ENCODE peak calls at places on chromosomes 6 and 20, in five cellular contexts. One of them, this sample, is unnamed.

GRCh38 chr6:113328886-113329381 is 528.2 kb upstream of the MARCKS start:
- DNase-seq in HCT116: no peak
- DNase-seq in nephron progenitor cell: no peak
- DNase-seq in OCI-LY7: no peak
- DNase-seq in HFFc6: no peak
- DNase-seq in this sample: no peak

GRCh38 chr6:56649053-56649769 is 6.5 kb upstream of the DST start:
- DNase-seq in OCI-LY7: no peak
- DNase-seq in HFFc6: peak
- DNase-seq in nephron progenitor cell: no peak
- DNase-seq in HCT116: no peak
- DNase-seq in this sample: no peak

GRCh38 chr6:109526905-109527628 is 44.0 kb upstream of the ZBTB24 start:
- DNase-seq in HFFc6: peak
- DNase-seq in nephron progenitor cell: peak
- DNase-seq in OCI-LY7: peak
- DNase-seq in HCT116: peak
- DNase-seq in this sample: peak

GRCh38 chr20:6636209-6637159 is 131.0 kb upstream of the BMP2 start:
- DNase-seq in HFFc6: no peak
- DNase-seq in OCI-LY7: peak
- DNase-seq in nephron progenitor cell: peak
- DNase-seq in HCT116: no peak
- DNase-seq in this sample: no peak

GRCh38 chr6:29651413-29652197 is 5.3 kb upstream of the MOG start:
- DNase-seq in HFFc6: peak
- DNase-seq in nephron progenitor cell: no peak
- DNase-seq in HCT116: peak
- DNase-seq in OCI-LY7: peak
- DNase-seq in this sample: peak

GRCh38 chr6:98041921-98042320 is 758.9 kb upstream of the MMS22L start:
- DNase-seq in nephron progenitor cell: no peak
- DNase-seq in HFFc6: no peak
- DNase-seq in HCT116: no peak
- DNase-seq in OCI-LY7: no peak
- DNase-seq in this sample: no peak

GRCh38 chr6:16129623-16130243 is 847 bp downstream of the MYLIP start:
- DNase-seq in HFFc6: no peak
- DNase-seq in HCT116: no peak
- DNase-seq in nephron progenitor cell: no peak
- DNase-seq in OCI-LY7: peak
- DNase-seq in this sample: no peak

GRCh38 chr6:109187399-109188114 is 92.2 kb downstream of the CEP57L1 start:
- DNase-seq in HCT116: peak
- DNase-seq in HFFc6: no peak
- DNase-seq in nephron progenitor cell: peak
- DNase-seq in OCI-LY7: peak
- DNase-seq in this sample: peak

GRCh38 chr6:116292553-116292952 is 12.8 kb upstream of the TSPYL1 start:
- DNase-seq in OCI-LY7: no peak
- DNase-seq in HCT116: no peak
- DNase-seq in HFFc6: no peak
- DNase-seq in nephron progenitor cell: no peak
- DNase-seq in this sample: no peak

GRCh38 chr6:43750622-43751021 is 19.4 kb upstream of the VEGFA start:
- DNase-seq in OCI-LY7: no peak
- DNase-seq in HFFc6: no peak
- DNase-seq in nephron progenitor cell: no peak
- DNase-seq in HCT116: no peak
- DNase-seq in this sample: no peak

GRCh38 chr6:37036146-37036545 is 30.7 kb downstream of the FGD2 start:
- DNase-seq in HCT116: no peak
- DNase-seq in nephron progenitor cell: no peak
- DNase-seq in OCI-LY7: no peak
- DNase-seq in HFFc6: no peak
- DNase-seq in this sample: no peak

GRCh38 chr20:63696628-63697356 is at the start of gene TNFRSF6B:
- DNase-seq in HFFc6: no peak
- DNase-seq in nephron progenitor cell: peak
- DNase-seq in HCT116: no peak
- DNase-seq in OCI-LY7: no peak
- DNase-seq in this sample: no peak

GRCh38 chr6:126261792-126262421 is 78.0 kb upstream of the CENPW start:
- DNase-seq in HCT116: no peak
- DNase-seq in HFFc6: no peak
- DNase-seq in OCI-LY7: no peak
- DNase-seq in nephron progenitor cell: no peak
- DNase-seq in this sample: no peak

GRCh38 chr6:37289931-37290330 is 32.0 kb upstream of the TMEM217 start:
- DNase-seq in HCT116: no peak
- DNase-seq in HFFc6: no peak
- DNase-seq in OCI-LY7: no peak
- DNase-seq in nephron progenitor cell: no peak
- DNase-seq in this sample: no peak

GRCh38 chr20:31806564-31807355 is 12.4 kb upstream of the MYLK2 start:
- DNase-seq in HFFc6: no peak
- DNase-seq in nephron progenitor cell: no peak
- DNase-seq in OCI-LY7: no peak
- DNase-seq in HCT116: no peak
- DNase-seq in this sample: no peak

GRCh38 chr6:72977114-72977513 is 248.2 kb downstream of the KHDC1L start:
- DNase-seq in OCI-LY7: peak
- DNase-seq in HCT116: no peak
- DNase-seq in nephron progenitor cell: no peak
- DNase-seq in HFFc6: no peak
- DNase-seq in this sample: peak

GRCh38 chr20:61263938-61264337 is 11.9 kb downstream of the CDH4 start:
- DNase-seq in OCI-LY7: no peak
- DNase-seq in HCT116: no peak
- DNase-seq in nephron progenitor cell: no peak
- DNase-seq in HFFc6: no peak
- DNase-seq in this sample: no peak

GRCh38 chr20:235891-236290 is 8.8 kb downstream of the DEFB129 start:
- DNase-seq in nephron progenitor cell: no peak
- DNase-seq in HCT116: no peak
- DNase-seq in HFFc6: peak
- DNase-seq in OCI-LY7: no peak
- DNase-seq in this sample: no peak

GRCh38 chr6:55293116-55293515 is 34.2 kb upstream of the GFRAL start:
- DNase-seq in nephron progenitor cell: no peak
- DNase-seq in OCI-LY7: peak
- DNase-seq in HFFc6: peak
- DNase-seq in HCT116: peak
- DNase-seq in this sample: peak

GRCh38 chr20:62668441-62669027 is 26.2 kb downstream of the SLCO4A1 start:
- DNase-seq in nephron progenitor cell: peak
- DNase-seq in OCI-LY7: peak
- DNase-seq in HFFc6: peak
- DNase-seq in HCT116: peak
- DNase-seq in this sample: peak

GRCh38 chr6:26020983-26021349 is 58.4 kb downstream of the TRIM38 start:
- DNase-seq in HCT116: peak
- DNase-seq in nephron progenitor cell: peak
- DNase-seq in HFFc6: no peak
- DNase-seq in OCI-LY7: no peak
- DNase-seq in this sample: no peak

GRCh38 chr6:53439556-53439955 is 90.8 kb upstream of the ELOVL5 start:
- DNase-seq in HCT116: no peak
- DNase-seq in nephron progenitor cell: no peak
- DNase-seq in OCI-LY7: no peak
- DNase-seq in HFFc6: peak
- DNase-seq in this sample: no peak

GRCh38 chr6:28544211-28544610 is 18.5 kb downstream of the GPX5 start:
- DNase-seq in nephron progenitor cell: peak
- DNase-seq in HCT116: no peak
- DNase-seq in OCI-LY7: no peak
- DNase-seq in HFFc6: no peak
- DNase-seq in this sample: peak

GRCh38 chr6:28543671-28544131 is 18.0 kb downstream of the GPX5 start:
- DNase-seq in HFFc6: no peak
- DNase-seq in nephron progenitor cell: peak
- DNase-seq in OCI-LY7: no peak
- DNase-seq in HCT116: no peak
- DNase-seq in this sample: peak

GRCh38 chr6:28545955-28546354 is 20.3 kb downstream of the GPX5 start:
- DNase-seq in HCT116: no peak
- DNase-seq in OCI-LY7: no peak
- DNase-seq in HFFc6: no peak
- DNase-seq in nephron progenitor cell: no peak
- DNase-seq in this sample: no peak

GRCh38 chr6:28541996-28542395 is 16.3 kb downstream of the GPX5 start:
- DNase-seq in nephron progenitor cell: no peak
- DNase-seq in HCT116: no peak
- DNase-seq in OCI-LY7: no peak
- DNase-seq in HFFc6: no peak
- DNase-seq in this sample: no peak

GRCh38 chr6:28542440-28543293 is 17.0 kb downstream of the GPX5 start:
- DNase-seq in nephron progenitor cell: peak
- DNase-seq in HCT116: peak
- DNase-seq in HFFc6: peak
- DNase-seq in OCI-LY7: peak
- DNase-seq in this sample: peak
- TF ChIP-seq CTCF in nephron progenitor cell: peak
- TF ChIP-seq CTCF in HCT116: peak
- TF ChIP-seq CTCF in HFFc6: peak
- TF ChIP-seq CTCF in OCI-LY7: peak
- TF ChIP-seq CTCF in this sample: peak

GRCh38 chr6:13120483-13121482 is 207.6 kb downstream of the TBC1D7 start:
- DNase-seq in HFFc6: no peak
- DNase-seq in HCT116: no peak
- DNase-seq in OCI-LY7: peak
- DNase-seq in nephron progenitor cell: no peak
- DNase-seq in this sample: no peak
- TF ChIP-seq CTCF in HFFc6: no peak
- TF ChIP-seq CTCF in HCT116: no peak
- TF ChIP-seq CTCF in OCI-LY7: no peak
- TF ChIP-seq CTCF in nephron progenitor cell: no peak
- TF ChIP-seq CTCF in this sample: no peak

DNA sequence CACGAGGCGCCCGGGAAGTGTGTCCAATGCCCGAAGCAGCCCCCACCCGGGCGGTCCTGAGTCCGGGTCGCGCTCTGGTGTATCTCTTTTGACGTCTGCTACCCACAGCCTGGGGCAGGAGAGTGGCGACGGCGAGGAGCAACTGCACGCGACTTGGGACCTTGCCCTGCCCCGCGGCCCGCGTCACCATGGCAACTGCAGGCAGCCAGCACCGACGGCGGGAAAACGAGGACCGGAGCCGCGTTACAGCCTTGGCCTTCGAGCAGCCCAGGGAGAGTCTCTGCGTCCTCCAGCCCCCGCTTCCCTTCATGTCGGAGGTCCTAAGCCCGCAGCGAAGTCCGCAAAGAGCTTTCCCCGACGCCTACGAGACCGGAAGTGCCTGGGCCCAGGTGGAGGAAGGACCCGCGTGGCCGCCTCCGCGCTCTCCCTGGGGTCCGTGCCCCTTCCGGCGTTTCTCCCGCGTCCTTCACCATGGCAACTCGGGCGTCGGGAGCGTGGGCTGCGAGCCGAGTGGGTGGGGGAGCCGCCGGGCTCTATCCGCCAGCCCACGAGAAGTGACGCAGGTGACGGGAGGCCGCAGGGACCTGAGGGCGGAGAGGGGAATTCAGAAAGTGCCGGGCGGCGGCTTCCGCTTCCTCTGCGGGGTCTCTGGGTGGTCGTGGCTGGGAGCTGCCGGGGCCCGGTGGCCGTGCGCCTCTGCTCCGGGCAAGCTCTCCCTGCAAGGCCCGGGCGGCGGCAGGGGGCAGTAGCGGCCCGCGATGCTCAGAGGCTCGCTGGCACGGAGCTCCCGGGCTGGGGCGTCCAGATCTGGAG is 88.6 kb upstream of the TGM3 start:
- DNase-seq in OCI-LY7: no peak
- DNase-seq in nephron progenitor cell: peak
- DNase-seq in HFFc6: peak
- DNase-seq in HCT116: peak
- DNase-seq in this sample: peak
- TF ChIP-seq CTCF in OCI-LY7: peak
- TF ChIP-seq CTCF in nephron progenitor cell: peak
- TF ChIP-seq CTCF in HFFc6: peak
- TF ChIP-seq CTCF in HCT116: peak
- TF ChIP-seq CTCF in this sample: peak

GRCh38 chr6:111474106-111474505 is 8.9 kb downstream of the REV3L start:
- DNase-seq in OCI-LY7: no peak
- DNase-seq in HCT116: no peak
- DNase-seq in HFFc6: no peak
- DNase-seq in nephron progenitor cell: no peak
- DNase-seq in this sample: no peak
- TF ChIP-seq CTCF in OCI-LY7: no peak
- TF ChIP-seq CTCF in HCT116: no peak
- TF ChIP-seq CTCF in HFFc6: no peak
- TF ChIP-seq CTCF in nephron progenitor cell: no peak
- TF ChIP-seq CTCF in this sample: no peak

DNA sequence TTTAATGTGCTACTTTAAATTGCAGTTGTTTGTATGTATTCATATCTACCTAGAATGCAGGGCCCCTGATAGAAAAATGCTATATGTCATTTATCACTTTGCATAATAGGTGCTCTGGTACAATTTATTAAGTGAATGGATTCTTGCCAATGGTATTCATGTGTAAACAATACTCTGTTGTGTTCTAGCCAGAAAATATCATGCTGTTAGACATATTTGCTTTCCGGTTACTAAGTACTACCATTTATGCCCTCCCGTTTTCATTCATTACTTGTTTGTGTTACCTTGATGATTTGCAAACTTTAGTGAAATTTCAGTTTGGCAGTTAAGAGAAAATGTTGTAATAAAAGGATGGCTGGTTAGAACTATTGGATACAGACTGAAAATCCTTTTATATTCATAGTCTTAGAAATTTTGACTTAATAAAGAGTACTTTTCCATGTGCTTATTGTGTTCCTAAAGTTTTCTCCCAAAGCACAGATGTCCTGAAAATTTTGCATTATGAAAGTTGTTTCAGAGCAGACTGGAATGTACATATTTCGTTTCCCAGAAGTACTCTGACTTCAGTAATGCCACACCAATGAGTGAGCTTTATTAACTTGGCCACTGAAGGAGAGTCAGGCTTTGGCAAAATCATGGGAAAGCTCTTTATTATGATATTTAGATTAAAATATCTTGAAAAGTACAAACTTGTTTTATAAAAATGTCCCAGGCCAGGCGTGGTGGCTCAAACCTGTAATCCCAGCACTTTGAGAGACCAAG is 31.5 kb downstream of the RPF2 start:
- DNase-seq in HFFc6: no peak
- DNase-seq in nephron progenitor cell: no peak
- DNase-seq in OCI-LY7: no peak
- DNase-seq in HCT116: no peak
- DNase-seq in this sample: no peak
- TF ChIP-seq CTCF in HFFc6: no peak
- TF ChIP-seq CTCF in nephron progenitor cell: no peak
- TF ChIP-seq CTCF in OCI-LY7: no peak
- TF ChIP-seq CTCF in HCT116: no peak
- TF ChIP-seq CTCF in this sample: no peak